ENCODE peak calls at places on chromosomes 13 and 19, in seven cellular contexts. N, O, V, D, I, B and K are unnamed samples.

GRCh38 chr19:49205114-49205513 is 47.5 kb downstream of the TRPM4 start:
- DNase-seq in N (no peak), O (no peak), V (no peak), D (no peak), I (peak), B (no peak), K (no peak)

GRCh38 chr19:15427991-15428471 is 9.2 kb upstream of the AKAP8L start:
- DNase-seq in N (no peak), O (no peak), V (no peak), D (no peak), I (no peak), B (no peak), K (no peak)

GRCh38 chr13:48110132-48110868 is 15.4 kb upstream of the MED4 start:
- DNase-seq in N (no peak), O (no peak), V (no peak), D (no peak), I (no peak), B (no peak), K (no peak)

GRCh38 chr13:69101841-69102240 is 1005.8 kb upstream of the ATXN8OS start:
- DNase-seq in N (no peak), O (no peak), V (no peak), D (no peak), I (no peak), B (no peak), K (no peak)

GRCh38 chr13:83829800-83830199 is 52.5 kb downstream of the SLITRK1 start:
- DNase-seq in N (no peak), O (no peak), V (no peak), D (no peak), I (no peak), B (peak), K (no peak)

GRCh38 chr13:37984357-37984756 is 114.8 kb upstream of the TRPC4 start:
- DNase-seq in N (no peak), O (no peak), V (no peak), D (no peak), I (no peak), B (peak), K (peak)

GRCh38 chr19:8592231-8593009 is 15.2 kb upstream of the MYO1F start:
- DNase-seq in N (peak), O (peak), V (peak), D (peak), I (peak), B (peak), K (peak)

GRCh38 chr13:35814573-35814972 is 316.6 kb downstream of the DCLK1 start:
- DNase-seq in N (no peak), O (no peak), V (no peak), D (no peak), I (no peak), B (no peak), K (no peak)

GRCh38 chr13:39040206-39040605 is 1.9 kb downstream of the NHLRC3 start:
- DNase-seq in N (no peak), O (no peak), V (no peak), D (peak), I (peak), B (no peak), K (no peak)

GRCh38 chr13:53005631-53006030 is 23.0 kb upstream of the OLFM4 start:
- DNase-seq in N (no peak), O (no peak), V (no peak), D (no peak), I (no peak), B (no peak), K (no peak)

GRCh38 chr19:47156861-47157454 is 26.3 kb downstream of the SAE1 start:
- DNase-seq in N (no peak), O (no peak), V (no peak), D (peak), I (no peak), B (no peak), K (no peak)

GRCh38 chr19:31338069-31338767 is 11.0 kb downstream of the TSHZ3 start:
- DNase-seq in N (peak), O (no peak), V (peak), D (peak), I (no peak), B (peak), K (peak)

GRCh38 chr13:114029866-114030625 is 56.2 kb upstream of the C13orf46 start:
- DNase-seq in N (no peak), O (no peak), V (no peak), D (no peak), I (no peak), B (no peak), K (no peak)

GRCh38 chr19:50333235-50333736 is 4.1 kb upstream of the KCNC3 start:
- DNase-seq in N (peak), O (peak), V (peak), D (peak), I (peak), B (peak), K (peak)

GRCh38 chr13:76808927-76809326 is 77.3 kb downstream of the KCTD12 start:
- DNase-seq in N (peak), O (no peak), V (no peak), D (no peak), I (no peak), B (no peak), K (no peak)

GRCh38 chr13:31476266-31476665 is 263.1 kb upstream of the RXFP2 start:
- DNase-seq in N (peak), O (no peak), V (no peak), D (no peak), I (peak), B (peak), K (no peak)

GRCh38 chr19:50975766-50976165 is 6.4 kb upstream of the KLK6 start:
- DNase-seq in N (no peak), O (no peak), V (no peak), D (no peak), I (no peak), B (peak), K (peak)

GRCh38 chr19:13260883-13261653 is 110.9 kb downstream of the IER2 start:
- DNase-seq in N (peak), O (no peak), V (no peak), D (peak), I (peak), B (peak), K (no peak)

GRCh38 chr19:17054746-17055145 is 20.5 kb downstream of the HAUS8 start:
- DNase-seq in N (no peak), O (no peak), V (no peak), D (no peak), I (no peak), B (no peak), K (no peak)

GRCh38 chr13:53507741-53508140 is 479.1 kb downstream of the OLFM4 start:
- DNase-seq in N (no peak), O (no peak), V (no peak), D (no peak), I (no peak), B (no peak), K (no peak)

GRCh38 chr19:11142528-11143171 is 12.9 kb downstream of the SPC24 start:
- DNase-seq in N (peak), O (peak), V (no peak), D (peak), I (peak), B (peak), K (peak)

GRCh38 chr19:10769533-10770491 is 51.9 kb downstream of the DNM2 start:
- DNase-seq in N (peak), O (no peak), V (no peak), D (peak), I (peak), B (peak), K (no peak)

GRCh38 chr13:98439896-98440295 is 137.0 kb downstream of the STK24 start:
- DNase-seq in N (no peak), O (no peak), V (no peak), D (no peak), I (no peak), B (no peak), K (no peak)
- H2BK5ac ChIP-seq in N (no peak), O (no peak), V (no peak), D (no peak), I (no peak), B (no peak), K (no peak)

GRCh38 chr13:74219571-74219970 is 85.4 kb upstream of the KLF12 start:
- DNase-seq in N (peak), O (no peak), V (no peak), D (no peak), I (no peak), B (no peak), K (no peak)
- H3K23ac ChIP-seq in N (no peak), O (no peak), V (no peak), D (no peak), I (no peak), B (no peak), K (no peak)

GRCh38 chr19:7211191-7211988 is 82.8 kb downstream of the INSR start:
- DNase-seq in N (peak), O (no peak), V (no peak), D (no peak), I (peak), B (peak), K (no peak)
- H2BK5ac ChIP-seq in N (no peak), O (no peak), V (peak), D (no peak), I (no peak), B (no peak), K (no peak)

GRCh38 chr19:39446365-39447084 is 1.1 kb downstream of the SUPT5H start:
- DNase-seq in N (no peak), O (no peak), V (no peak), D (no peak), I (no peak), B (no peak), K (no peak)
- H3K23ac ChIP-seq in N (no peak), O (no peak), V (no peak), D (no peak), I (no peak), B (no peak), K (no peak)

DNA sequence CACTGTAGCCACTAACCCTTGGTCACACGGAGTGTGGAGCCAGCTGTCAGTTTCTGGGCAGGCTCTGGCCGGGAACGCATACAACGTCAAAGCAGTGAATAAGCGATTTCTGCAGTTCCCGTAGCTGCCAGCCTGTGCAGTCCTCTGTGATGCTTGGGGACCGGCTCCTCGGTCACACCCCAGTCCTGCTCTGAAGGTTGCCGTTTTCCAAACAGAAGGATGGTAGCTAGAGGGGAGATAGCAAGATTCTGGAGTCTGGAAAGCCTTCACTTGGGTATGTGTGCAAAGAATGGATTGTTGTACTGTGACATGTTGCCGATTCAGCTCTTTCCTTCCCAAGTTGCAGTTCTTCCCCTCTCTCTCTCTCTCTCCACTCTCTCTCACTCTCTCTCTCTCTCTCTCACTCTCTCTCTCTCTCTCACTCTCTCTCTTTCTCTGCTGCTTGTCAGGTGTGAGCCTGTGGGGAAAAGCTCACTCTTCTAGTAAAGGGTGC is 38.7 kb upstream of the C1QTNF9 start:
- DNase-seq in N (peak), O (no peak), V (no peak), D (peak), I (peak), B (peak), K (no peak)
- H2BK5ac ChIP-seq in N (peak), O (no peak), V (no peak), D (no peak), I (no peak), B (no peak), K (no peak)

GRCh38 chr13:110410906-110411305 is 103.8 kb downstream of the COL4A2 start:
- DNase-seq in N (no peak), O (no peak), V (no peak), D (peak), I (no peak), B (no peak), K (no peak)
- H3K23ac ChIP-seq in N (peak), O (no peak), V (no peak), D (peak), I (no peak), B (no peak), K (no peak)

DNA sequence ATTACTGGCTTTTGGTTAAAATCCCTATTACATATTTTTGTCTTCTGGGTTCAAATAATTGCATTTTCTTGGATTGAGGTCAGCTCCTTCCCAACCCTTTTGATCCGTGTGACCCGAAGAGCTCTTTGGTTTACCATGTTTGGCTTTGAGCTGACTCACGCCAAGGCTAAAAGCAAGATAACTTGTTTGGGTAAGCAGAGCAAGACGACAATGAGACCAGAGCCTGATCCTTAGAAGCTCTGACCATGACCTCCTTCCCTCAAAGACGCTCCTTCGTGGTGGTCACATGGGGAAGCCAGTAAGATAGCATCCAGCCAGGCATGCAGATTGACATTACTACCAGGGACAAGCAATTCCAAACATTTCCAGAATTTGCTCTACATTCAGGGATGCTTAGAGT is 153.8 kb downstream of the DCT start:
- DNase-seq in N (peak), O (no peak), V (no peak), D (peak), I (peak), B (peak), K (no peak)
- H2BK5ac ChIP-seq in N (no peak), O (no peak), V (no peak), D (no peak), I (no peak), B (no peak), K (no peak)